ENCODE peak calls at places on chromosomes 7 and 10, in seven cellular contexts. Y, K, U, B, S, P and D are unnamed samples.

GRCh38 chr7:17020250-17020649 is 138.5 kb upstream of the AGR3 start:
- DNase-seq in P (no peak), B (no peak), S (no peak), K (no peak), U (no peak), Y (peak), D (no peak)

GRCh38 chr7:73850781-73851207 is 8.5 kb upstream of the METTL27 start:
- DNase-seq in U (peak), S (no peak), B (peak), P (no peak), K (no peak), Y (peak), D (peak)

GRCh38 chr10:120950103-120950561 is 99.0 kb downstream of the WDR11 start:
- DNase-seq in S (no peak), Y (peak), B (no peak), K (no peak), U (no peak), P (peak), D (no peak)

GRCh38 chr7:41097501-41097900 is 605.4 kb downstream of the INHBA start:
- DNase-seq in S (no peak), K (no peak), U (no peak), B (no peak), Y (peak), P (no peak), D (no peak)

GRCh38 chr7:30930621-30931020 is 19.0 kb downstream of the AQP1 start:
- DNase-seq in K (peak), Y (no peak), S (peak), B (no peak), P (no peak), U (peak), D (no peak)

GRCh38 chr7:51129527-51130472 is 186.8 kb downstream of the COBL start:
- DNase-seq in P (no peak), U (no peak), S (no peak), K (no peak), B (no peak), Y (no peak), D (no peak)

GRCh38 chr10:131453772-131454634 is 142.5 kb upstream of the TCERG1L start:
- DNase-seq in B (no peak), K (peak), U (no peak), S (peak), P (peak), Y (peak), D (peak)

GRCh38 chr7:32809871-32810270 is 81.7 kb downstream of the KBTBD2 start:
- DNase-seq in P (no peak), U (no peak), K (no peak), S (no peak), Y (no peak), B (no peak), D (no peak)

GRCh38 chr7:155164316-155164715 is 94.2 kb downstream of the HTR5A start:
- DNase-seq in Y (no peak), P (no peak), S (no peak), U (no peak), B (no peak), K (no peak), D (no peak)

GRCh38 chr7:121562274-121562673 is 166.2 kb upstream of the FAM3C start:
- DNase-seq in U (no peak), B (no peak), S (no peak), Y (no peak), P (no peak), K (no peak), D (no peak)

GRCh38 chr7:121561717-121562116 is 165.6 kb upstream of the FAM3C start:
- DNase-seq in P (no peak), S (no peak), Y (peak), U (no peak), B (no peak), K (no peak), D (no peak)

GRCh38 chr7:121558288-121558687 is 162.2 kb upstream of the FAM3C start:
- DNase-seq in Y (no peak), P (no peak), S (no peak), B (no peak), U (no peak), K (no peak), D (no peak)

GRCh38 chr7:121555558-121555957 is 159.4 kb upstream of the FAM3C start:
- DNase-seq in Y (no peak), K (no peak), U (no peak), B (no peak), P (no peak), S (no peak), D (no peak)

GRCh38 chr7:121557034-121557892 is 161.2 kb upstream of the FAM3C start:
- DNase-seq in U (no peak), Y (peak), K (no peak), B (no peak), S (no peak), P (no peak), D (no peak)
- TF ChIP-seq CTCF in U (no peak), Y (no peak), K (no peak), B (no peak), S (no peak), P (no peak), D (no peak)

GRCh38 chr10:43118631-43119415 is 19.4 kb upstream of the CSGALNACT2 start:
- DNase-seq in B (no peak), K (no peak), U (peak), P (no peak), S (no peak), Y (no peak), D (no peak)
- TF ChIP-seq CTCF in B (no peak), K (no peak), U (no peak), P (no peak), S (no peak), Y (no peak), D (no peak)

GRCh38 chr7:84492128-84492527 is 297.5 kb upstream of the SEMA3A start:
- DNase-seq in B (no peak), Y (no peak), U (no peak), S (no peak), P (no peak), K (no peak), D (no peak)
- TF ChIP-seq CTCF in B (no peak), Y (no peak), U (no peak), S (no peak), P (no peak), K (no peak), D (no peak)

GRCh38 chr10:5977471-5978370 is at the start of gene IL15RA:
- DNase-seq in P (peak), S (peak), K (peak), Y (peak), U (peak), B (peak), D (peak)
- TF ChIP-seq CTCF in P (no peak), S (peak), K (peak), Y (no peak), U (no peak), B (no peak), D (no peak)

DNA sequence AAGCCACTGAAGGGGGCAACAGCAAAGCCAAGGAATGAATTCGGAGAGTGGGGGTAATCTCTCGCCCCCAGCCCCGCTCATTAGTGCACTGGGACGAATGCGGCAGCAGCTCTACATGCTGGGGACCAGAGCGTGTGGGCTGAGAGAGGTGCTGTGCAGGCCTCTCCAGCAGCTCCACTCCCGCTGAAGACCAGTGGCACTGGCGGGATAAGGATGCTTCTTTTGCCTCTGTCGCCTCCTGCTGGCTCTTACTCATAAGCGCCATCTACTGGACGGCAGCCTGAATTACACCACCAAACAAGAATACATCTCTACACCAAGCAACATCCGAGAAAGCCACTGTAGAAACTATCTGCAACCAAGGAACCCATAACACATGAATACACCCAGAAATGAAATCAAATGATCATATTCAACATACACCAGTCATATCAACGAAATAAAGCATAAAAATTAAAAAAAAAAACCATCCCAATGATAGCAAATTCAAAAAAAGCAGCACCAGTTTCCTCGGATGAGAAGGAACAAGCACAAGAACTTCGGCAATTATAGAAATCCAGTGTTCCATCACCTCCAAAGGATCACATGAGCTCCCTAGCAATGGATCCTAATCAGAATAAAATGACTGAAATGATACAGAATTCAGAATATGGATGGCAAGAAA is 79.0 kb upstream of the TMEM168 start:
- DNase-seq in P (peak), K (no peak), Y (peak), B (no peak), S (no peak), U (no peak), D (peak)
- TF ChIP-seq CTCF in P (peak), K (peak), Y (peak), B (peak), S (peak), U (peak), D (peak)

GRCh38 chr10:50361946-50362345 is 110.6 kb upstream of the ASAH2 start:
- DNase-seq in S (no peak), K (no peak), B (no peak), U (no peak), Y (no peak), P (no peak), D (no peak)

GRCh38 chr10:50369931-50370330 is 118.6 kb upstream of the ASAH2 start:
- DNase-seq in K (no peak), U (no peak), S (no peak), P (no peak), Y (peak), B (no peak), D (no peak)

GRCh38 chr10:50362547-50363125 is 111.3 kb upstream of the ASAH2 start:
- DNase-seq in K (no peak), P (no peak), B (no peak), S (no peak), U (no peak), Y (peak), D (no peak)

DNA sequence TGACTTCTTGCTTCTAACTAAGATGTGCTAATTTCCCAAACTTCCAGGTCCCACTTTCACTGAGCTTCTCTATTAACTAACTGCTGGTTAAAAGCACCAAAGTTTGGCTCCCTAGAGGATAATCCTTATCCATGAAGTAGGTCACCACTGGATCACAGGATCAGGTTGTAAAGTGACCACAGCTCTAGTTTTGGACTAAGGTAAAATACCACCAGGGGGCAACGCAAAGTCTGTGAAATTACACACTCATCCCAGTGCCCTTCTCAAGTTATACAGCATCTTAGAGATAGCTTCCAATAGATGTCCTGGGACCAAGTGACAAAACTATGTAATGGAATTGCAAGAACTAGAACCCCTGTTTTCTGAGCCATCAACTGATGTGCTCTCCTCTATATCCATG is 116.4 kb upstream of the ASAH2 start:
- DNase-seq in Y (peak), U (no peak), B (no peak), S (no peak), P (peak), K (no peak), D (peak)
- TF ChIP-seq CTCF in Y (no peak), U (no peak), B (peak), S (peak), P (peak), K (no peak), D (peak)

DNA sequence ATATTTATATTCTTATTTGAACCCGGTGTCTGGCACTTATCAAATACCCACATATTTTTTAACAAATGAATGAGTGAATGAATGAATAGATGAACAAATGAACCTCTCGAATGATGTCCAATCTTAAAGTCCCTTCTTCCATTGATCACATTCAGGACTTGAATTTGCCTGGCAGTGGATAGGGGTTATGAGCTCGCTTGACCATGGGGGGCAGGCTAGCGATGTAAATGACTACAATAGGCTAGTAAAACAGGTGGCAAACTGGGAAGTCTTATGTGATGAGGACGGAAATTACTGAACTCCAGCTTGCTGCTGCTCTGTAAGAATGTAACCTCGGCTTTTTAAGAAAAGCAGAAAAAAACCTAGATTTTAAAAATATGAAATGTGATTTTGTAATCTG is 247.7 kb upstream of the DKK1 start:
- DNase-seq in U (no peak), B (no peak), Y (no peak), K (no peak), S (no peak), P (peak), D (peak)
- TF ChIP-seq CTCF in U (no peak), B (no peak), Y (no peak), K (no peak), S (no peak), P (no peak), D (peak)

GRCh38 chr10:47060993-47061500 is 149.8 kb downstream of the PTPN20 start:
- DNase-seq in B (no peak), U (no peak), Y (no peak), K (no peak), P (no peak), S (no peak), D (no peak)

GRCh38 chr10:47063858-47064257 is 152.6 kb downstream of the PTPN20 start:
- DNase-seq in B (no peak), K (no peak), P (no peak), U (no peak), S (no peak), Y (no peak), D (no peak)

GRCh38 chr10:47061776-47062175 is 150.5 kb downstream of the PTPN20 start:
- DNase-seq in P (no peak), Y (no peak), U (no peak), K (no peak), B (no peak), S (no peak), D (no peak)

GRCh38 chr10:47060356-47060755 is 149.1 kb downstream of the PTPN20 start:
- DNase-seq in P (no peak), B (no peak), U (no peak), S (no peak), K (no peak), Y (no peak), D (no peak)

DNA sequence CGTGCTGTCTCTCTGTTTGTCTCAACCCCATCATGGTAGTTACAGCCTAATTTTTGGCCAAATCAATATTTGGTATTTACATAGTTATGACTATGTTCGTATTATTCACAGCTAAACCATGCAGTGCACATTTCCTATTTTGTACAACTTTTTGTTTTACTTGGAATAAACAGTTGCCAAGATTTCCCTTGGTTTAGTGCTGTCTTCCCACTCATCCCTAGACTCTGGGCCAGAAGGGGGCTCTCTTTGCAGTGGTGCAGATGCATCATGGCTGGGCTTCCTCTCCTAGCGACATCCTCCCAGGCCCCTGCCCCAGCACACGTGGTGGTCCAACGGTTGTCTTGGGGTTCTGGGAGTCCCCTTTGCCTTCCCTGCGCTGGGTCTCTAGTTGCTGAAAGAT is 151.6 kb downstream of the PTPN20 start:
- DNase-seq in B (no peak), U (no peak), K (no peak), S (no peak), P (no peak), Y (no peak), D (peak)
- TF ChIP-seq CTCF in B (peak), U (no peak), K (no peak), S (no peak), P (no peak), Y (peak), D (no peak)